ENCODE peak calls at places on chromosomes 4 and X, in six cellular contexts. F is GM23248, I is PC-3, D is HCT116, K is Karpas-422, H is SK-N-SH. A is an unnamed sample.

GRCh38 chr4:157315968-157316367 is 95.4 kb downstream of the GRIA2 start:
- DNase-seq in H (no peak), K (no peak), F (peak; percentile 7), I (peak; percentile 17), D (no peak), A (no peak)

GRCh38 chr4:21012851-21013331 is 312.6 kb downstream of the PACRGL start:
- DNase-seq in D (no peak), K (no peak), F (no peak), I (peak; percentile 28), H (no peak), A (no peak)

GRCh38 chrX:13968198-13968597 is 61.5 kb downstream of the GEMIN8 start:
- DNase-seq in F (no peak), D (no peak), H (no peak), K (no peak), I (no peak), A (no peak)

GRCh38 chr4:98659741-98660507 is 1.5 kb upstream of the TSPAN5 start:
- DNase-seq in F (peak; percentile 74), H (no peak), D (no peak), I (peak; percentile 76), K (no peak), A (no peak)

GRCh38 chr4:7989654-7990053 is 50.0 kb upstream of the AFAP1 start:
- DNase-seq in K (no peak), F (no peak), H (peak; percentile 31), I (no peak), D (no peak), A (no peak)

GRCh38 chr4:8188085-8188484 is 11.0 kb upstream of the SH3TC1 start:
- DNase-seq in H (peak; percentile 36), I (peak; percentile 35), D (no peak), K (no peak), F (peak; percentile 68), A (no peak)

GRCh38 chr4:117971406-117971805 is 62.9 kb upstream of the NDST3 start:
- DNase-seq in D (no peak), K (no peak), I (no peak), H (no peak), F (peak; percentile 2), A (no peak)

GRCh38 chrX:131704136-131704695 is 160.3 kb downstream of the OR13H1 start:
- DNase-seq in F (peak; percentile 12), H (peak; percentile 64), I (peak; percentile 37), K (peak; percentile 97), D (no peak), A (peak; percentile 83)

GRCh38 chrX:140664939-140665338 is 44.6 kb upstream of the LINC00632 start:
- DNase-seq in I (peak; percentile 35), H (peak; percentile 7), F (peak; percentile 48), D (no peak), K (peak; percentile 69), A (peak; percentile 31)

GRCh38 chrX:41558531-41558930 is 111.4 kb downstream of the NYX start:
- DNase-seq in F (peak; percentile 55), D (no peak), I (peak; percentile 41), H (peak; percentile 8), K (peak; percentile 64), A (peak; percentile 31)

GRCh38 chrX:94097852-94098251 is 423.8 kb downstream of the FAM133A start:
- DNase-seq in D (no peak), F (no peak), K (no peak), H (no peak), I (no peak), A (no peak)

GRCh38 chr4:147799986-147800555 is 68.2 kb downstream of the ARHGAP10 start:
- DNase-seq in I (no peak), D (no peak), F (no peak), H (no peak), K (no peak), A (peak; percentile 78)

GRCh38 chrX:136635235-136635634 is 12.7 kb upstream of the CD40LG start:
- DNase-seq in I (no peak), H (no peak), F (no peak), K (no peak), D (no peak), A (peak; percentile 78)

GRCh38 chr4:137934921-137935320 is 307.2 kb downstream of the SLC7A11 start:
- DNase-seq in D (no peak), K (no peak), F (no peak), I (no peak), H (no peak), A (no peak)

GRCh38 chrX:113133316-113133715 is 292.7 kb upstream of the AMOT start:
- DNase-seq in I (no peak), H (no peak), F (no peak), D (no peak), K (no peak), A (no peak)

GRCh38 chr4:73419106-73420038 is 15.3 kb downstream of the ALB start:
- DNase-seq in I (no peak), H (no peak), F (no peak), D (no peak), K (no peak), A (no peak)

GRCh38 chr4:14241574-14241973 is 614.0 kb upstream of the BOD1L1 start:
- DNase-seq in H (no peak), I (no peak), K (no peak), D (no peak), F (no peak), A (no peak)

GRCh38 chrX:40734956-40735317 is 405 bp downstream of the MED14 start:
- DNase-seq in F (peak; percentile 45), K (peak; percentile 73), I (no peak), H (no peak), D (no peak), A (peak; percentile 18)

GRCh38 chrX:23704673-23705206 is 37.4 kb downstream of the PRDX4 start:
- DNase-seq in I (no peak), D (no peak), H (no peak), F (no peak), K (peak; percentile 37), A (no peak)

GRCh38 chrX:23694606-23695005 is 27.3 kb downstream of the PRDX4 start:
- DNase-seq in D (peak; percentile 21), I (peak; percentile 72), F (peak; percentile 71), H (peak; percentile 67), K (peak; percentile 85), A (peak; percentile 28)

GRCh38 chrX:23705235-23705634 is 37.8 kb downstream of the ACOT9 start:
- DNase-seq in D (no peak), I (no peak), H (no peak), F (no peak), K (no peak), A (no peak)

DNA sequence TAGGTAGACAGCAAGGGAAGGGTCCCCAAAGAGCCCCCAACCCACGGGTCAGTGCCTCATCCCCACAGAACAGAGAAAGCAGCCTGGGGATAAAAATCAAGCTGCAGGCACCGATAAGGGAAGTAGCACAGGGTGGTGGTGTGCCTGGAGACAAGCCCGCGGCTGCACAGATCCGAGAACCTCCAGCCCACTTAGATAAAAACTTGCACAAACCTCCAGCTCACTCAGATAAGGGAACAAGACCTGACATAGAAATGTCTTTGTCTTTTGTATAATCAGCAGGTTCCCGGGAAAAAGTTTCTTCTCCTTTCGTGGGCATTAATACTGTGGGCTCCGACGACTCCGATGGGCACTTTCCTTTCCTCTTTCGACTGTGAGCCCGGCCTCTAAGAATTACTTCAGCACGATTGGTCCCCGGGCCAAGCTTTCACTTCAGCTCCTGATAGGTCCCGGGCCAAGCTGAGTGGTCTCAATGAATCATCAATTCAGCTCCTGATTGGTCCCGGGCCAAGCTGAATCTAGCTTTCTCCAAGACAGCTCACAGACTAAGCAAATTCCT is 32.4 kb downstream of the PRDX4 start:
- DNase-seq in H (no peak), D (no peak), I (no peak), F (peak; percentile 13), K (peak; percentile 33), A (no peak)
- H3K9me2 ChIP-seq in H (no peaks in the 10 kb centered on the region), D (no peaks in the 10 kb centered on the region), I (no peaks in the 10 kb centered on the region), F (no peaks in the 10 kb centered on the region), K (no peaks in the 10 kb centered on the region), A (no peaks in the 10 kb centered on the region)

DNA sequence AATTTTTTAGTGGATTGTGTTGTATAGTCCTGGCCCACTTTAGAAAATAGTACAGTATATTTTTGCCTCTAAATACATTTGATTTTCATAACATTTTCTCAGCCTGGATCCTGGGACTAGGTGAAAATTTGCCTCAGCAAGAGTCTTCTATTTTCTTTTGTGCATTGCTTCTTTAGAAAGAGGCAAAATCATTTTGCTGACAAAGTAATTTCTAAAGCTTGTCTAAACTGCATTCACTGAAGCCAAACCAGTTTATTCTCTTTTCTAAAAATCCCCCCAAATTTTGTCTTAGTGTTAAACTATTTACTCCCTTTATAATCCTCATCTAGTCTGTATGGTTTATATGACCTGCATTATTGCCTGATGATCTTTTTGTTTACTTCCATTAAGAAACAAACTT is 326.3 kb downstream of the C4orf33 start:
- DNase-seq in H (no peak), I (no peak), D (no peak), K (no peak), F (no peak), A (no peak)
- H3K9ac ChIP-seq in H (no peak overlapping the region), I (no peak overlapping the region), D (no peak overlapping the region), K (no peak overlapping the region), F (no peak overlapping the region), A (no peak overlapping the region)

DNA sequence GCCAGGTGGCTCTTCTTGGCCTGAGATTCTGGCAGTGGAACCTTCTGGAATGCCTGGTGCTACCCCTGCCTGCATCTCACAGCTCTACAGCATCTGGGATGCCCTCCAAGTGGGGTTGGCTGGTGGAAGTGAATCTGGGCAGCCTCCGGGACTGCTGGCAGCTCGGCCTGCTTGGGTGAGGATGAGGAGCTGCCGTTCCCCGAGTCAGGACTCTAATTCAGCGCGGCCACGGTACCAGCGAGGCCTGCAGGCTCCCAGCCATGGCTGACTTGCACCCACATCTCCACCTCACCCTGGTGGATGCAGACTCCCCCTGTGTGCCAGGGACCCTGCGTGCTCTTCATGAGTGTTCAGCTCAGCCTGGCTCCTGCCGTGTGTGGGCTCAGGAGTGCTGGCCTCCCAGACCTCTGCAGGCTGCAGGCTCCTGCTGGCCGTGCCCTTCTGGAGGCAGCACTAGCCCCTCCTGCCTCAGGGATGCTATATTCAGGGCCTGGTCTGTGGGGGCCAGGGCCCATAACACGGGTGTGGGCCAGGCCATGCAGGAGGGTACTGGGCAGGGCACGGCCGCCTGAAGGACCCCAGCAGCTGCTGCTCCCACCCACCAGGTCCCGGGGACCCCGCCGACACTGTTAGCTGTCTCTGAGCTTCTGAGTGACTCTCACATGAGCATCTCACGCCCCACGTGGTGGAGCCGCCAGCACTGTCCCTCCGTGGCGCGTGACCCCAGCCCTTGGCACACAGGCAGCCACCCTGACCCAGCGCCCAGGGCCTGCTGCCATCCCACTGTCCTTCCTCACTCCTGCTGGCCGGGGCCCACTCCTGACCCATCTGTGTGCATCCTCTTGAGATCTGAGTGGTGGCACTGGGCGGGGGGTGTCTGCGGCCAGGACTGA is 10.6 kb downstream of the UVSSA start:
- DNase-seq in F (no peak), I (no peak), D (no peak), K (no peak), H (no peak), A (no peak)
- H3K9me2 ChIP-seq in F (no peaks in the 10 kb centered on the region), I (no peaks in the 10 kb centered on the region), D (no peaks in the 10 kb centered on the region), K (no peaks in the 10 kb centered on the region), H (no peaks in the 10 kb centered on the region), A (no peaks in the 10 kb centered on the region)

GRCh38 chrX:77565278-77565677 is 118.1 kb downstream of the FGF16 start:
- DNase-seq in F (no peak), I (no peak), D (no peak), H (no peak), K (no peak), A (no peak)

GRCh38 chrX:77556276-77556675 is 109.1 kb downstream of the FGF16 start:
- DNase-seq in K (no peak), I (no peak), F (no peak), D (no peak), H (no peak), A (no peak)

GRCh38 chrX:77564824-77565223 is 117.6 kb downstream of the FGF16 start:
- DNase-seq in F (peak; percentile 1), H (no peak), I (peak; percentile 12), K (no peak), D (no peak), A (no peak)

GRCh38 chrX:77561372-77561771 is 114.2 kb downstream of the FGF16 start:
- DNase-seq in K (no peak), D (no peak), F (no peak), I (no peak), H (no peak), A (no peak)
- H3K9ac ChIP-seq in K (no peak overlapping the region), D (no peak overlapping the region), F (no peak overlapping the region), I (no peak overlapping the region), H (no peak overlapping the region), A (no peak overlapping the region)

A was measured in MM.1S.